ENCODE peak calls at places on chromosomes 3 and 15, in ten cellular contexts. One of them, this sample, is unnamed. For H3K4me1, the result is how much of the 10 kb centered on the place peaks cover.

GRCh38 chr3:113279686-113280085 is 68.3 kb downstream of the BOC start:
- DNase-seq in aorta: no peak
- DNase-seq in cardiac muscle cell: no peak
- DNase-seq in mesendoderm: peak
- DNase-seq in A549: no peak
- DNase-seq in Karpas-422: no peak
- DNase-seq in astrocyte: no peak
- DNase-seq in sigmoid colon: no peak
- DNase-seq in naive thymus-derived CD4-positive, alpha-beta T cell: no peak
- DNase-seq in hepatocyte: no peak
- DNase-seq in this sample: no peak

GRCh38 chr3:906739-907138 is 186.1 kb upstream of the CNTN6 start:
- DNase-seq in naive thymus-derived CD4-positive, alpha-beta T cell: no peak
- DNase-seq in A549: no peak
- DNase-seq in Karpas-422: no peak
- DNase-seq in astrocyte: no peak
- DNase-seq in sigmoid colon: no peak
- DNase-seq in hepatocyte: no peak
- DNase-seq in cardiac muscle cell: no peak
- DNase-seq in aorta: no peak
- DNase-seq in mesendoderm: no peak
- DNase-seq in this sample: no peak

GRCh38 chr15:81950841-81951414 is 94.9 kb downstream of the MEX3B start:
- DNase-seq in mesendoderm: peak
- DNase-seq in A549: no peak
- DNase-seq in astrocyte: peak
- DNase-seq in aorta: no peak
- DNase-seq in cardiac muscle cell: peak
- DNase-seq in Karpas-422: no peak
- DNase-seq in sigmoid colon: no peak
- DNase-seq in hepatocyte: peak
- DNase-seq in naive thymus-derived CD4-positive, alpha-beta T cell: no peak
- DNase-seq in this sample: no peak

GRCh38 chr3:52873433-52874159 is 23.8 kb downstream of the STIMATE start:
- DNase-seq in astrocyte: peak
- DNase-seq in Karpas-422: no peak
- DNase-seq in A549: no peak
- DNase-seq in cardiac muscle cell: peak
- DNase-seq in mesendoderm: peak
- DNase-seq in naive thymus-derived CD4-positive, alpha-beta T cell: no peak
- DNase-seq in aorta: no peak
- DNase-seq in sigmoid colon: no peak
- DNase-seq in hepatocyte: no peak
- DNase-seq in this sample: no peak

GRCh38 chr3:147370316-147370715 is 36.0 kb downstream of the ZIC4 start:
- DNase-seq in mesendoderm: no peak
- DNase-seq in astrocyte: no peak
- DNase-seq in naive thymus-derived CD4-positive, alpha-beta T cell: no peak
- DNase-seq in A549: no peak
- DNase-seq in hepatocyte: no peak
- DNase-seq in aorta: no peak
- DNase-seq in sigmoid colon: no peak
- DNase-seq in cardiac muscle cell: no peak
- DNase-seq in Karpas-422: no peak
- DNase-seq in this sample: no peak

GRCh38 chr3:123720638-123721037 is 135.8 kb upstream of the HACD2 start:
- DNase-seq in astrocyte: no peak
- DNase-seq in aorta: no peak
- DNase-seq in mesendoderm: no peak
- DNase-seq in hepatocyte: no peak
- DNase-seq in A549: no peak
- DNase-seq in naive thymus-derived CD4-positive, alpha-beta T cell: no peak
- DNase-seq in Karpas-422: peak
- DNase-seq in cardiac muscle cell: no peak
- DNase-seq in sigmoid colon: no peak
- DNase-seq in this sample: no peak

GRCh38 chr3:195411831-195412230 is 31.0 kb downstream of the ACAP2 start:
- DNase-seq in A549: no peak
- DNase-seq in Karpas-422: no peak
- DNase-seq in cardiac muscle cell: peak
- DNase-seq in astrocyte: peak
- DNase-seq in sigmoid colon: no peak
- DNase-seq in mesendoderm: no peak
- DNase-seq in aorta: no peak
- DNase-seq in naive thymus-derived CD4-positive, alpha-beta T cell: no peak
- DNase-seq in hepatocyte: no peak
- DNase-seq in this sample: no peak

GRCh38 chr3:174495231-174495755 is 363.8 kb upstream of the NAALADL2 start:
- DNase-seq in astrocyte: peak
- DNase-seq in mesendoderm: no peak
- DNase-seq in aorta: no peak
- DNase-seq in cardiac muscle cell: no peak
- DNase-seq in sigmoid colon: no peak
- DNase-seq in Karpas-422: no peak
- DNase-seq in hepatocyte: no peak
- DNase-seq in A549: no peak
- DNase-seq in naive thymus-derived CD4-positive, alpha-beta T cell: no peak
- DNase-seq in this sample: no peak

GRCh38 chr3:194740859-194741486 is 55.3 kb downstream of the FAM43A start:
- DNase-seq in A549: peak
- DNase-seq in aorta: no peak
- DNase-seq in Karpas-422: no peak
- DNase-seq in astrocyte: peak
- DNase-seq in mesendoderm: peak
- DNase-seq in sigmoid colon: no peak
- DNase-seq in cardiac muscle cell: peak
- DNase-seq in naive thymus-derived CD4-positive, alpha-beta T cell: no peak
- DNase-seq in hepatocyte: peak
- DNase-seq in this sample: peak

GRCh38 chr3:10941972-10942371 is 50.6 kb upstream of the SLC6A1 start:
- DNase-seq in sigmoid colon: no peak
- DNase-seq in aorta: no peak
- DNase-seq in hepatocyte: no peak
- DNase-seq in mesendoderm: peak
- DNase-seq in naive thymus-derived CD4-positive, alpha-beta T cell: no peak
- DNase-seq in astrocyte: no peak
- DNase-seq in A549: no peak
- DNase-seq in Karpas-422: peak
- DNase-seq in cardiac muscle cell: peak
- DNase-seq in this sample: peak

GRCh38 chr3:66224220-66224619 is 3.4 kb downstream of the SLC25A26 start:
- DNase-seq in aorta: no peak
- DNase-seq in mesendoderm: no peak
- DNase-seq in astrocyte: no peak
- DNase-seq in A549: no peak
- DNase-seq in naive thymus-derived CD4-positive, alpha-beta T cell: no peak
- DNase-seq in sigmoid colon: no peak
- DNase-seq in Karpas-422: no peak
- DNase-seq in hepatocyte: no peak
- DNase-seq in cardiac muscle cell: no peak
- DNase-seq in this sample: no peak

GRCh38 chr15:78977591-78978347 is 32.9 kb upstream of the CTSH start:
- DNase-seq in A549: no peak
- DNase-seq in Karpas-422: peak
- DNase-seq in astrocyte: no peak
- DNase-seq in aorta: no peak
- DNase-seq in hepatocyte: no peak
- DNase-seq in naive thymus-derived CD4-positive, alpha-beta T cell: no peak
- DNase-seq in mesendoderm: no peak
- DNase-seq in cardiac muscle cell: no peak
- DNase-seq in sigmoid colon: no peak
- DNase-seq in this sample: no peak
- H3K4me3 ChIP-seq in A549: no peak
- H3K4me3 ChIP-seq in Karpas-422: peak
- H3K4me3 ChIP-seq in astrocyte: no peak
- H3K4me3 ChIP-seq in aorta: no peak
- H3K4me3 ChIP-seq in hepatocyte: no peak
- H3K4me3 ChIP-seq in naive thymus-derived CD4-positive, alpha-beta T cell: no peak
- H3K4me3 ChIP-seq in mesendoderm: no peak
- H3K4me3 ChIP-seq in cardiac muscle cell: no peak
- H3K4me3 ChIP-seq in sigmoid colon: no peak
- H3K4me3 ChIP-seq in this sample: no peak

GRCh38 chr15:41605566-41605965 is 46.6 kb downstream of the TYRO3 start:
- DNase-seq in astrocyte: no peak
- DNase-seq in sigmoid colon: no peak
- DNase-seq in A549: no peak
- DNase-seq in naive thymus-derived CD4-positive, alpha-beta T cell: no peak
- DNase-seq in cardiac muscle cell: no peak
- DNase-seq in hepatocyte: no peak
- DNase-seq in Karpas-422: no peak
- DNase-seq in aorta: no peak
- DNase-seq in mesendoderm: peak
- DNase-seq in this sample: peak

GRCh38 chr15:41607033-41607432 is 48.0 kb downstream of the TYRO3 start:
- DNase-seq in aorta: no peak
- DNase-seq in A549: no peak
- DNase-seq in mesendoderm: no peak
- DNase-seq in astrocyte: peak
- DNase-seq in hepatocyte: peak
- DNase-seq in Karpas-422: no peak
- DNase-seq in cardiac muscle cell: peak
- DNase-seq in sigmoid colon: no peak
- DNase-seq in naive thymus-derived CD4-positive, alpha-beta T cell: no peak
- DNase-seq in this sample: no peak

GRCh38 chr15:41603941-41604660 is 45.1 kb downstream of the TYRO3 start:
- DNase-seq in sigmoid colon: peak
- DNase-seq in hepatocyte: peak
- DNase-seq in A549: peak
- DNase-seq in aorta: peak
- DNase-seq in naive thymus-derived CD4-positive, alpha-beta T cell: peak
- DNase-seq in astrocyte: peak
- DNase-seq in mesendoderm: peak
- DNase-seq in Karpas-422: peak
- DNase-seq in cardiac muscle cell: peak
- DNase-seq in this sample: peak

GRCh38 chr15:41599061-41599460 is 40.0 kb downstream of the TYRO3 start:
- DNase-seq in naive thymus-derived CD4-positive, alpha-beta T cell: no peak
- DNase-seq in hepatocyte: no peak
- DNase-seq in A549: no peak
- DNase-seq in aorta: no peak
- DNase-seq in cardiac muscle cell: no peak
- DNase-seq in astrocyte: no peak
- DNase-seq in Karpas-422: no peak
- DNase-seq in mesendoderm: no peak
- DNase-seq in sigmoid colon: no peak
- DNase-seq in this sample: no peak

DNA sequence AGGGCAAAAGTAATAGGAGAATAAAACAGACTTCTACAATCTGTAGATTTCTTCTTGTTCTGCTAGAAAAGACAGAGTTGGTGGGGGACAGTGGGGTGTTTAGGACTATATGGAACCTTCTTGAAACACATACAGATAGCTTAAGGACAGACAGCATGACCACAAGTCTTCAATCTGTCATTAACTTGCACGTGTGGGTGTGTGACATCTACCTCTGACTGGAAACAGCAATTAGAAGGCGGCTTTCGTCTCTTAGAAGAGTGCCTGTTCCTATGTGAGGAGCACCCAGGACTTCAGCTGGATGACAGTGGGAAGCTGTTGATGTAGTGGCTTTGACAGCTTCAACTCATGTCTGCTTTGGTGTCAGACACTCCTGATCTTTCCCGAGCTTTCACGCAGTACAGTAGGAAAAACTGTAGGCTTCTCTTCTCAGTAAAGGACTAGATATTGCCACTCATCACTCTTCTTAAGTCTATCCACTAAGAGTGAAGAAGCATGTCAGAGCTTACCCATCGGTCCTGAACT is 44.5 kb downstream of the TYRO3 start:
- DNase-seq in A549: no peak
- DNase-seq in cardiac muscle cell: no peak
- DNase-seq in aorta: no peak
- DNase-seq in mesendoderm: no peak
- DNase-seq in Karpas-422: no peak
- DNase-seq in naive thymus-derived CD4-positive, alpha-beta T cell: no peak
- DNase-seq in astrocyte: no peak
- DNase-seq in sigmoid colon: no peak
- DNase-seq in hepatocyte: no peak
- DNase-seq in this sample: no peak
- H3K4me1 ChIP-seq in A549: under half
- H3K4me1 ChIP-seq in cardiac muscle cell: under half
- H3K4me1 ChIP-seq in aorta: under half
- H3K4me1 ChIP-seq in mesendoderm: under half
- H3K4me1 ChIP-seq in Karpas-422: under half
- H3K4me1 ChIP-seq in naive thymus-derived CD4-positive, alpha-beta T cell: under half
- H3K4me1 ChIP-seq in astrocyte: under half
- H3K4me1 ChIP-seq in sigmoid colon: under half
- H3K4me1 ChIP-seq in hepatocyte: under half
- H3K4me1 ChIP-seq in this sample: under half

GRCh38 chr3:126181398-126181725 is 976 bp upstream of the ALDH1L1 start:
- DNase-seq in Karpas-422: no peak
- DNase-seq in mesendoderm: no peak
- DNase-seq in A549: no peak
- DNase-seq in aorta: no peak
- DNase-seq in astrocyte: no peak
- DNase-seq in hepatocyte: no peak
- DNase-seq in cardiac muscle cell: no peak
- DNase-seq in naive thymus-derived CD4-positive, alpha-beta T cell: no peak
- DNase-seq in sigmoid colon: no peak
- DNase-seq in this sample: no peak

GRCh38 chr3:126179825-126180476 is 435 bp downstream of the ALDH1L1 start:
- DNase-seq in cardiac muscle cell: peak
- DNase-seq in A549: no peak
- DNase-seq in sigmoid colon: peak
- DNase-seq in mesendoderm: peak
- DNase-seq in hepatocyte: peak
- DNase-seq in astrocyte: no peak
- DNase-seq in Karpas-422: no peak
- DNase-seq in naive thymus-derived CD4-positive, alpha-beta T cell: no peak
- DNase-seq in aorta: peak
- DNase-seq in this sample: peak

GRCh38 chr3:126184465-126185000 is 4.1 kb upstream of the ALDH1L1 start:
- DNase-seq in hepatocyte: no peak
- DNase-seq in naive thymus-derived CD4-positive, alpha-beta T cell: no peak
- DNase-seq in Karpas-422: no peak
- DNase-seq in cardiac muscle cell: no peak
- DNase-seq in sigmoid colon: no peak
- DNase-seq in A549: no peak
- DNase-seq in astrocyte: no peak
- DNase-seq in mesendoderm: peak
- DNase-seq in aorta: no peak
- DNase-seq in this sample: no peak

GRCh38 chr3:126186271-126186670 is 5.9 kb upstream of the ALDH1L1 start:
- DNase-seq in cardiac muscle cell: no peak
- DNase-seq in aorta: no peak
- DNase-seq in naive thymus-derived CD4-positive, alpha-beta T cell: no peak
- DNase-seq in sigmoid colon: no peak
- DNase-seq in mesendoderm: no peak
- DNase-seq in A549: no peak
- DNase-seq in astrocyte: no peak
- DNase-seq in Karpas-422: no peak
- DNase-seq in hepatocyte: no peak
- DNase-seq in this sample: no peak

GRCh38 chr3:126180477-126181397 is at the start of gene ALDH1L1:
- DNase-seq in hepatocyte: peak
- DNase-seq in astrocyte: peak
- DNase-seq in Karpas-422: no peak
- DNase-seq in mesendoderm: peak
- DNase-seq in A549: no peak
- DNase-seq in naive thymus-derived CD4-positive, alpha-beta T cell: no peak
- DNase-seq in cardiac muscle cell: peak
- DNase-seq in sigmoid colon: peak
- DNase-seq in aorta: peak
- DNase-seq in this sample: peak
- H3K4me3 ChIP-seq in hepatocyte: peak
- H3K4me3 ChIP-seq in astrocyte: peak
- H3K4me3 ChIP-seq in Karpas-422: no peak
- H3K4me3 ChIP-seq in mesendoderm: peak
- H3K4me3 ChIP-seq in A549: peak
- H3K4me3 ChIP-seq in naive thymus-derived CD4-positive, alpha-beta T cell: no peak
- H3K4me3 ChIP-seq in cardiac muscle cell: peak
- H3K4me3 ChIP-seq in sigmoid colon: peak
- H3K4me3 ChIP-seq in aorta: peak
- H3K4me3 ChIP-seq in this sample: peak

GRCh38 chr3:95588473-95588872 is 1225.9 kb upstream of the EPHA6 start:
- DNase-seq in A549: no peak
- DNase-seq in cardiac muscle cell: no peak
- DNase-seq in mesendoderm: no peak
- DNase-seq in hepatocyte: no peak
- DNase-seq in Karpas-422: no peak
- DNase-seq in naive thymus-derived CD4-positive, alpha-beta T cell: no peak
- DNase-seq in aorta: no peak
- DNase-seq in astrocyte: no peak
- DNase-seq in sigmoid colon: no peak
- DNase-seq in this sample: no peak
- H3K4me1 ChIP-seq in A549: under half
- H3K4me1 ChIP-seq in cardiac muscle cell: under half
- H3K4me1 ChIP-seq in mesendoderm: under half
- H3K4me1 ChIP-seq in hepatocyte: under half
- H3K4me1 ChIP-seq in Karpas-422: under half
- H3K4me1 ChIP-seq in naive thymus-derived CD4-positive, alpha-beta T cell: under half
- H3K4me1 ChIP-seq in aorta: under half
- H3K4me1 ChIP-seq in astrocyte: under half
- H3K4me1 ChIP-seq in sigmoid colon: under half
- H3K4me1 ChIP-seq in this sample: under half

This sample was measured in Caco-2.